ENCODE peak calls at places on chromosomes 7 and 10, in five cellular contexts. K is stimulated activated CD8-positive, alpha-beta memory T cell treated with anti-CD3 and anti-CD28 coated beads, Interleukin-4, amount 100 ng/mL, for 24 hours; L is uterus; O is GDM1; Q is memory B cell. H is an unnamed sample.

GRCh38 chr7:33185786-33186185 is 56.4 kb downstream of the BBS9 start:
- DNase-seq in L (no peak), K (no peak), O (peak; percentile 4), Q (no peak), H (no peak)

GRCh38 chr7:132270517-132270916 is 305.8 kb downstream of the PLXNA4 start:
- DNase-seq in L (no peak), Q (no peak), K (no peak), O (no peak), H (no peak)

GRCh38 chr10:71005337-71006305 is 117.3 kb upstream of the PCBD1 start:
- DNase-seq in K (no peak), L (no peak), Q (no peak), O (no peak), H (no peak)

GRCh38 chr7:41955475-41956243 is 252.8 kb upstream of the INHBA start:
- DNase-seq in K (no peak), Q (no peak), L (peak; percentile 99), O (peak; percentile 86), H (no peak)

GRCh38 chr7:5692845-5693278 is 88.6 kb downstream of the RNF216 start:
- DNase-seq in K (no peak), O (no peak), L (no peak), Q (no peak), H (no peak)

GRCh38 chr7:5452470-5452899 is 28.9 kb upstream of the TNRC18 start:
- DNase-seq in L (no peak), Q (no peak), O (no peak), K (no peak), H (no peak)

GRCh38 chr7:135856356-135857144 is 107.9 kb upstream of the FAM180A start:
- DNase-seq in Q (no peak), K (no peak), O (no peak), L (no peak), H (no peak)

GRCh38 chr10:71359364-71360046 is 37.2 kb upstream of the CDH23 start:
- DNase-seq in K (no peak), L (peak; percentile 93), Q (peak; percentile 25), O (no peak), H (peak; percentile 48)

GRCh38 chr7:85220651-85221050 is 33.8 kb upstream of the SEMA3D start:
- DNase-seq in L (no peak), O (no peak), K (no peak), Q (no peak), H (no peak)

GRCh38 chr7:29955799-29956476 is 33.7 kb downstream of the SCRN1 start:
- DNase-seq in L (no peak), K (peak; percentile 2), O (peak; percentile 86), Q (no peak), H (peak; percentile 21)

GRCh38 chr10:22226599-22226998 is 8.8 kb upstream of the EBLN1 start:
- DNase-seq in L (no peak), O (no peak), K (no peak), Q (no peak), H (no peak)

GRCh38 chr7:74604326-74605020 is 53.0 kb upstream of the GTF2I start:
- DNase-seq in K (no peak), O (no peak), Q (no peak), L (no peak), H (no peak)

GRCh38 chr7:103504505-103505135 is 58.6 kb upstream of the SLC26A5 start:
- DNase-seq in K (no peak), L (no peak), O (no peak), Q (no peak), H (no peak)

GRCh38 chr7:35446091-35446490 is 192.2 kb upstream of the TBX20 start:
- DNase-seq in K (no peak), Q (no peak), L (no peak), O (no peak), H (no peak)

GRCh38 chr10:93376372-93377296 is 105.5 kb downstream of the MYOF start:
- DNase-seq in K (no peak), L (peak; percentile 68), Q (peak; percentile 41), O (peak; percentile 60), H (peak; percentile 32)

H was measured in GM12892.